ENCODE peak calls at places on chromosome 1, in nine cellular contexts. N, S, Y, U, C, X, Z, R and M are unnamed samples.
A peak's percentile ranks its signal among the peaks of the same experiment; 100 is the strongest.

GRCh38 chr1:223628233-223628632 is 37.3 kb downstream of the CAPN8 start:
- DNase-seq in X (peak; percentile 28), R (peak; percentile 48), S (peak; percentile 30), C (peak; percentile 71), Y (peak; percentile 76), N (peak; percentile 38), U (peak; percentile 25), Z (peak; percentile 79), M (no peak)

GRCh38 chr1:18197299-18197698 is 89.7 kb downstream of the IGSF21 start:
- DNase-seq in R (no peak), N (no peak), S (no peak), Z (no peak), Y (no peak), X (no peak), C (peak; percentile 10), U (no peak), M (no peak)

GRCh38 chr1:66464802-66465201 is 69.2 kb upstream of the SGIP1 start:
- DNase-seq in U (peak; percentile 99), Z (no peak), C (peak; percentile 97), S (peak; percentile 77), X (no peak), N (peak; percentile 80), Y (no peak), R (no peak), M (peak; percentile 88)

GRCh38 chr1:215891673-215892072 is 324.6 kb downstream of the KCTD3 start:
- DNase-seq in C (peak; percentile 23), S (no peak), R (no peak), N (peak; percentile 51), Z (no peak), Y (no peak), U (no peak), X (no peak), M (no peak)

GRCh38 chr1:99538618-99538956 is 107.3 kb upstream of the PALMD start:
- DNase-seq in S (peak; percentile 42), U (no peak), Y (no peak), N (no peak), Z (no peak), X (no peak), C (no peak), R (no peak), M (no peak)

GRCh38 chr1:56331207-56331891 is 248.0 kb downstream of the PLPP3 start:
- DNase-seq in S (no peak), Z (peak; percentile 4), R (no peak), C (no peak), Y (no peak), N (peak; percentile 7), X (no peak), U (no peak), M (no peak)

GRCh38 chr1:116377564-116378529 is 4.8 kb downstream of the ATP1A1 start:
- DNase-seq in R (peak; percentile 39), U (peak; percentile 96), N (peak; percentile 93), C (peak; percentile 96), Z (no peak), Y (no peak), X (peak; percentile 57), S (peak; percentile 94), M (peak; percentile 79)

GRCh38 chr1:233295775-233296322 is 324 bp upstream of the PCNX2 start:
- DNase-seq in Y (no peak), C (peak; percentile 84), Z (no peak), N (no peak), X (no peak), R (no peak), S (peak; percentile 24), U (no peak), M (no peak)

GRCh38 chr1:6688757-6689156 is 12.9 kb downstream of the DNAJC11 start:
- DNase-seq in U (peak; percentile 56), Y (no peak), X (no peak), N (no peak), R (no peak), C (no peak), S (peak; percentile 75), Z (no peak), M (no peak)

GRCh38 chr1:153540394-153541361 is at the start of gene S100A5:
- DNase-seq in U (peak; percentile 78), Y (peak; percentile 13), X (no peak), N (peak; percentile 55), Z (no peak), C (peak; percentile 71), S (no peak), R (no peak), M (no peak)

GRCh38 chr1:157155658-157156057 is 17.5 kb upstream of the ETV3 start:
- DNase-seq in Y (no peak), X (peak; percentile 31), U (no peak), R (no peak), S (no peak), Z (peak; percentile 88), N (no peak), C (peak; percentile 36), M (no peak)

GRCh38 chr1:157154940-157155514 is 16.8 kb upstream of the ETV3 start:
- DNase-seq in X (peak; percentile 37), N (no peak), U (peak; percentile 10), Z (peak; percentile 46), R (peak; percentile 86), Y (no peak), C (peak; percentile 28), S (peak; percentile 62), M (no peak)

GRCh38 chr1:157158967-157159366 is 20.8 kb upstream of the ETV3 start:
- DNase-seq in R (no peak), Y (no peak), Z (no peak), C (no peak), X (no peak), N (no peak), U (no peak), S (no peak), M (no peak)

GRCh38 chr1:157156058-157156541 is 17.9 kb upstream of the ETV3 start:
- DNase-seq in C (peak; percentile 81), N (peak; percentile 88), Y (peak; percentile 91), U (peak; percentile 50), X (peak; percentile 78), Z (peak; percentile 90), R (peak; percentile 81), S (peak; percentile 67), M (no peak)

DNA sequence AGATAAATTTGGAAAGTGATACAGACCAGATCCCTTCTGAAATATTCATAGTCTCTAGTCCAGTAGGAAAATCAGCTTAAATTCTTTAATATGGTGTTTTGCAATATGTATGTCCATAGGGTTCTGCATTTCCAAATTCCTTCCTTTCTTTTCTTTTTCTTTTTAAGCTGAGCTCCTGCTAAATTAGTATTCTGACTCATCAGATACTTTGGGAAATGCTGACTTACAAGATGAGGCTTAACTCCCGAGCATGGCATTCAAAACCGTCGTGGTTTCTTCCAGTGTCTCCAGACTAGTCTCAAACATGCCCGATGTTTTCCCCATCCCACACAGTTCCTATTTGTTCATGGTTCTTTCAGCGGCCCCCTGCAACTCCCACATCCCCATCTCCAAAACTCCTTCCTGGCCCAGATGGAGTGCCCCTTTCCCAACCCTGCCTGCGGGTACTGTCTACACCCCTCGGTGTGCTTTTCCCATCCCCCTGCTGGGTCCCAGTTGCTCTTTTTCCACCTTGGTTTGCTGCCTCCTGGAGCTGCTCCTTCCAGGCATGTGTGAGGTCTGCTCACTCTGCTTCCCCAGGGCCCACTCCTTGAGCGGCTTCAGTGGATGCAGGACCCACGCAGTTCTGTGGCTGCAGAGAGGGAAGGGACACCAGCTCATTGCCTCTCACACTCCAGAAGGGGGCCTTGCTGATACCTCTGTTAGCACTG is 19.4 kb upstream of the ETV3 start:
- DNase-seq in X (no peak), Z (no peak), N (peak; percentile 76), S (peak; percentile 62), Y (no peak), R (no peak), C (peak; percentile 73), U (peak; percentile 64), M (no peak)
- H3K4me3 ChIP-seq in X (no peak overlapping the region), Z (no peak overlapping the region), N (peak overlapping the region; percentile 11), S (no peak overlapping the region), Y (no peak overlapping the region), R (no peak overlapping the region), C (no peak overlapping the region), U (no peak overlapping the region), M (no peak overlapping the region)

DNA sequence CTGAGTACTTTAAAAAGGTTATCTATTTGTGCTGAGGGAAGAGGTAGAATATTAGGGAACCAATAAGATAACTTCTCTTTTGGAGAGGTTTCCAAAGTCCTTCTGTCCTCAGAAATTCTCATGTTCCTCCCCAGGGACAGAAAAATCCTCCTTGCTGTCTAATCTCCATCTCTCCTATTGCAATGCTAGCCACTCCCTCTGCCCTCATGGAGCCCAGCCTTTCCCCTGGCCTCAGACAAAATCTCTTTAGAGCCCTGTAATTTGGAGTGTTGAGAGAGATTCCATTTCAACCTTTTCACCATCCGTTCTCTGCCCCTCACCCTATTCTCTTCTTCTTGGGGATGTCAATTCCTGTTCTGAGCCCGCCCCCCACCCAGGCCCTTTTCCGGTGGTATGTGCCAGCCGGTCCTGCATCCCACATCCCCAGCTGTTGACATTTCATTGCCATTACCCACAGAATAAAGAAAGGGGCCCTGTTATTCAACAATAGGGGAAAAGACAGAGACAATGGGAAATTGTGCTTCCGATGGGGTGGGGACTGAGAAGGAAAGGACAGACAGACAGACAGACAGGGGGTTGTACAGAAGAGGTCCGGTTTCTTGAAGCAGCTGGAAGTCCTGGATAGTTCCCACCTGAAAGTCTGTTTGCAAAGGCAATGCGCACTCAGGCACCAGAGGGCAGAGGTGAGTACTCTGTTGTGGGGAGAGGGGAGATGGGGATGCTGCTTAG is at the start of gene HAPLN2:
- DNase-seq in S (no peak), C (peak; percentile 24), N (peak; percentile 29), Z (peak; percentile 67), R (no peak), Y (peak; percentile 80), U (no peak), X (no peak), M (no peak)
- H3K4me3 ChIP-seq in S (no peak within 1 kb of the TSS), C (no peak within 1 kb of the TSS), N (no peak within 1 kb of the TSS), Z (no peak within 1 kb of the TSS), R (no peak within 1 kb of the TSS), Y (no peak within 1 kb of the TSS), U (no peak within 1 kb of the TSS), X (no peak within 1 kb of the TSS), M (no peak within 1 kb of the TSS)

GRCh38 chr1:183106746-183107145 is 79.3 kb upstream of the LAMC2 start:
- DNase-seq in R (no peak), S (peak; percentile 62), Z (no peak), N (peak; percentile 31), Y (no peak), X (no peak), U (peak; percentile 56), C (peak; percentile 46), M (no peak)
- H3K4me3 ChIP-seq in R (no peak overlapping the region), S (no peak overlapping the region), Z (no peak overlapping the region), N (no peak overlapping the region), Y (no peak overlapping the region), X (no peak overlapping the region), U (no peak overlapping the region), C (no peak overlapping the region), M (no peak overlapping the region)

GRCh38 chr1:204495078-204495753 is 611 bp upstream of the PIK3C2B start:
- DNase-seq in X (no peak), Z (peak; percentile 31), U (no peak), R (no peak), S (no peak), Y (peak; percentile 65), C (peak; percentile 16), N (no peak), M (no peak)

GRCh38 chr1:204494281-204495077 is at the start of gene PIK3C2B:
- DNase-seq in S (peak; percentile 79), Z (peak; percentile 94), Y (peak; percentile 96), U (peak; percentile 78), N (peak; percentile 90), X (peak; percentile 88), C (peak; percentile 91), R (peak; percentile 85), M (no peak)

GRCh38 chr1:204491653-204492052 is 3.0 kb downstream of the PIK3C2B start:
- DNase-seq in S (no peak), R (no peak), N (no peak), X (no peak), C (no peak), Z (no peak), U (no peak), Y (no peak), M (no peak)

GRCh38 chr1:204493882-204494280 is 724 bp downstream of the PIK3C2B start:
- DNase-seq in Y (peak; percentile 73), X (peak; percentile 57), Z (peak; percentile 75), S (peak; percentile 90), N (peak; percentile 63), R (peak; percentile 89), U (peak; percentile 56), C (peak; percentile 52), M (no peak)

GRCh38 chr1:204493145-204493881 is 1.3 kb downstream of the PIK3C2B start:
- DNase-seq in X (peak; percentile 70), S (peak; percentile 80), Y (peak; percentile 42), U (peak; percentile 80), N (peak; percentile 80), C (peak; percentile 69), R (peak; percentile 90), Z (no peak), M (no peak)
- H3K4me3 ChIP-seq in X (peak overlapping the region; percentile 87), S (peak overlapping the region; percentile 78), Y (peak overlapping the region; percentile 98), U (peak overlapping the region; percentile 82), N (peak overlapping the region; percentile 83), C (peak overlapping the region; percentile 75), R (peak overlapping the region; percentile 52), Z (peak overlapping the region; percentile 73), M (peak overlapping the region; percentile 64)